ENCODE peak calls at places on chromosomes 4 and X, in four cellular contexts. One of them, this sample, is unnamed.
A peak's percentile ranks its signal among the peaks of the same experiment; 100 is the strongest.

GRCh38 chr4:170853422-170854021 is 763.8 kb upstream of the AADAT start:
- DNase-seq in NB4: peak; percentile 63
- DNase-seq in AG04449: no peak
- DNase-seq in astrocyte: no peak
- DNase-seq in this sample: no peak

GRCh38 chr4:85520765-85521749 is 46.1 kb downstream of the ARHGAP24 start:
- DNase-seq in AG04449: no peak
- DNase-seq in NB4: no peak
- DNase-seq in astrocyte: no peak
- DNase-seq in this sample: no peak

GRCh38 chr4:84585276-84585675 is 2.3 kb downstream of the CDS1 start:
- DNase-seq in NB4: no peak
- DNase-seq in astrocyte: no peak
- DNase-seq in AG04449: no peak
- DNase-seq in this sample: no peak

GRCh38 chrX:10841579-10841978 is 221.2 kb upstream of the MID1 start:
- DNase-seq in AG04449: peak; percentile 16
- DNase-seq in NB4: no peak
- DNase-seq in astrocyte: no peak
- DNase-seq in this sample: no peak

GRCh38 chrX:39133971-39134370 is 332.7 kb downstream of the MID1IP1 start:
- DNase-seq in AG04449: no peak
- DNase-seq in NB4: peak; percentile 15
- DNase-seq in astrocyte: no peak
- DNase-seq in this sample: peak; percentile 27

GRCh38 chr4:57055873-57056272 is 54.3 kb downstream of the IGFBP7 start:
- DNase-seq in astrocyte: no peak
- DNase-seq in AG04449: no peak
- DNase-seq in NB4: no peak
- DNase-seq in this sample: no peak

GRCh38 chr4:125254111-125254510 is 60.6 kb upstream of the FAT4 start:
- DNase-seq in NB4: no peak
- DNase-seq in AG04449: peak; percentile 26
- DNase-seq in astrocyte: peak; percentile 40
- DNase-seq in this sample: no peak

GRCh38 chr4:139768913-139769312 is 103.3 kb downstream of the MGST2 start:
- DNase-seq in NB4: peak; percentile 13
- DNase-seq in astrocyte: no peak
- DNase-seq in AG04449: no peak
- DNase-seq in this sample: no peak

GRCh38 chrX:122835886-122836285 is 348.2 kb upstream of the GRIA3 start:
- DNase-seq in AG04449: no peak
- DNase-seq in astrocyte: peak; percentile 48
- DNase-seq in NB4: no peak
- DNase-seq in this sample: no peak

GRCh38 chr4:69753666-69754065 is 6.8 kb downstream of the SULT1B1 start:
- DNase-seq in NB4: no peak
- DNase-seq in astrocyte: peak; percentile 2
- DNase-seq in AG04449: no peak
- DNase-seq in this sample: no peak

GRCh38 chrX:39816871-39817731 is 280.7 kb downstream of the BCOR start:
- DNase-seq in AG04449: no peak
- DNase-seq in NB4: no peak
- DNase-seq in astrocyte: peak; percentile 21
- DNase-seq in this sample: no peak

GRCh38 chrX:70439016-70439415 is 5.6 kb upstream of the DLG3 start:
- DNase-seq in NB4: peak; percentile 59
- DNase-seq in astrocyte: peak; percentile 16
- DNase-seq in AG04449: no peak
- DNase-seq in this sample: no peak

GRCh38 chrX:20348139-20348538 is 81.4 kb upstream of the RPS6KA3 start:
- DNase-seq in astrocyte: no peak
- DNase-seq in NB4: no peak
- DNase-seq in AG04449: no peak
- DNase-seq in this sample: no peak

GRCh38 chr4:22595684-22596083 is 79.8 kb upstream of the ADGRA3 start:
- DNase-seq in NB4: no peak
- DNase-seq in astrocyte: no peak
- DNase-seq in AG04449: no peak
- DNase-seq in this sample: no peak

GRCh38 chr4:141810038-141810701 is 173.8 kb downstream of the IL15 start:
- DNase-seq in astrocyte: no peak
- DNase-seq in NB4: no peak
- DNase-seq in AG04449: no peak
- DNase-seq in this sample: no peak

GRCh38 chr4:140653718-140654515 is 85.2 kb upstream of the UCP1 start:
- DNase-seq in AG04449: no peak
- DNase-seq in astrocyte: peak; percentile 9
- DNase-seq in NB4: no peak
- DNase-seq in this sample: no peak

GRCh38 chrX:128012015-128012414 is 40.2 kb downstream of the ACTRT1 start:
- DNase-seq in astrocyte: no peak
- DNase-seq in NB4: no peak
- DNase-seq in AG04449: no peak
- DNase-seq in this sample: no peak

GRCh38 chr4:139603576-139604387 is 47.8 kb upstream of the SETD7 start:
- DNase-seq in astrocyte: peak; percentile 45
- DNase-seq in AG04449: no peak
- DNase-seq in NB4: peak; percentile 75
- DNase-seq in this sample: no peak

GRCh38 chr4:138736362-138736761 is 279.2 kb upstream of the NOCT start:
- DNase-seq in NB4: no peak
- DNase-seq in AG04449: no peak
- DNase-seq in astrocyte: peak; percentile 37
- DNase-seq in this sample: no peak

GRCh38 chr4:6308890-6309643 is 39.4 kb downstream of the WFS1 start:
- DNase-seq in AG04449: no peak
- DNase-seq in astrocyte: no peak
- DNase-seq in NB4: no peak
- DNase-seq in this sample: no peak

GRCh38 chr4:104589264-104589868 is 94.7 kb upstream of the CXXC4 start:
- DNase-seq in AG04449: no peak
- DNase-seq in NB4: no peak
- DNase-seq in astrocyte: no peak
- DNase-seq in this sample: no peak

GRCh38 chrX:136112781-136113180 is 34.6 kb upstream of the FHL1 start:
- DNase-seq in astrocyte: no peak
- DNase-seq in NB4: no peak
- DNase-seq in AG04449: no peak
- DNase-seq in this sample: no peak

GRCh38 chrX:17547658-17548057 is 172.7 kb downstream of the NHS start:
- DNase-seq in NB4: no peak
- DNase-seq in astrocyte: peak; percentile 90
- DNase-seq in AG04449: no peak
- DNase-seq in this sample: no peak

GRCh38 chr4:52840531-52841350 is 21.4 kb upstream of the RASL11B start:
- DNase-seq in AG04449: no peak
- DNase-seq in NB4: no peak
- DNase-seq in astrocyte: no peak
- DNase-seq in this sample: no peak

DNA sequence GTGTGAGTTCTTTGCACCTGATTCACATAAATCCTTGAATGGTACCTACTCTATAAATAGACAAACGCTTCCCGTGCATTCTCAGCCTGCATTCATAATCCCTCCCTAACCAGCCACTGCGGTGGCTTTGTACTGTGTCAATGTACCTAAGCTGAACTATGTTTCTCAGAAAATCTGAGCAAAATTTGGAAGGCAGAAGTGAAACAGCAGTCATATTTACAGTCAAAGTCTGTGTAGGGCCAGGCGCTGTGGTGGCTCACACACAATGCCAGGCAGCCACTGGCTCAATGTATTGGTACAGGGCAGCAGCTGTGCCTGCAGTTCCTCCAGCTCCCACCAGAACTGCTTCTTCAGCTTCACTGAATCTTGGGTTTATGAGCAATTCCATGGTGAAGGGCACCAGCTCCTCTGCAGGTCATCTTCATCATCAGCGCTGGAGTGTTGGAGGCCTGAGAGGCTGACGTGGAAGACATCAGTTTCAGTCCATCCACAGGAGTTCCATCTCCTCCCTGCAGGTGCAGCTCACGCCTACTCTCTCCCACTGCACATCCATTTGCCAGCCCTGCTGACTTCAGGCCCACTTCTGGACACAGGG is 32.3 kb upstream of the IRF2 start:
- DNase-seq in NB4: peak; percentile 30
- DNase-seq in AG04449: no peak
- DNase-seq in astrocyte: no peak
- DNase-seq in this sample: peak; percentile 38
- TF ChIP-seq CTCF in NB4: no peak
- TF ChIP-seq CTCF in AG04449: peak; percentile 3
- TF ChIP-seq CTCF in astrocyte: peak; percentile 9
- TF ChIP-seq CTCF in this sample: no peak

DNA sequence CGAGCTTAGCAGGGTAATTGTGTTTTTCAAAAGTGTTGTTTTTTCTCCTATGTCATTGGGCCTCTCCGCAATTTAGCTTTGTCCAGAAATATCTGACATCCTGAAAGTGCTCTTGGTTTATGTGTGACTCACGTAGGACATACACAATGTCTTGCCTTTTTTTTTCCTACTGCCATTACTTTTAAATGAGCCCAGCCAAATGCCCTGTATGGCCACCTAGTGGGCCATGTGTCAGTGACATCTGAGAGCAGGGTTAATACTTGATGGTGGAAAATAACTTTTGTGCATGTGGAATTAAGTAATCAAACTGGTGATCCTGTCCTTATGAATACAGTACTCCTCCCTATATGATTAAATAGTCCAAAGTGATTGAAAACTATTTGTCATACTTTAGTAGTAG is 1411.1 kb upstream of the TENM3 start:
- DNase-seq in NB4: no peak
- DNase-seq in AG04449: no peak
- DNase-seq in astrocyte: no peak
- DNase-seq in this sample: no peak
- TF ChIP-seq CTCF in NB4: no peak
- TF ChIP-seq CTCF in AG04449: no peak
- TF ChIP-seq CTCF in astrocyte: peak; percentile 20
- TF ChIP-seq CTCF in this sample: no peak

GRCh38 chrX:45778621-45779020 is 577.9 kb upstream of the DIPK2B start:
- DNase-seq in NB4: peak; percentile 58
- DNase-seq in astrocyte: no peak
- DNase-seq in AG04449: no peak
- DNase-seq in this sample: no peak

GRCh38 chrX:45784590-45784989 is 583.9 kb upstream of the DIPK2B start:
- DNase-seq in NB4: no peak
- DNase-seq in astrocyte: no peak
- DNase-seq in AG04449: no peak
- DNase-seq in this sample: no peak

GRCh38 chrX:45783002-45783401 is 582.3 kb upstream of the DIPK2B start:
- DNase-seq in AG04449: no peak
- DNase-seq in astrocyte: no peak
- DNase-seq in NB4: peak; percentile 36
- DNase-seq in this sample: no peak

GRCh38 chrX:45781901-45782553 is 581.4 kb upstream of the DIPK2B start:
- DNase-seq in NB4: peak; percentile 73
- DNase-seq in astrocyte: peak; percentile 51
- DNase-seq in AG04449: no peak
- DNase-seq in this sample: no peak
- TF ChIP-seq CTCF in NB4: peak; percentile 17
- TF ChIP-seq CTCF in astrocyte: peak; percentile 15
- TF ChIP-seq CTCF in AG04449: peak; percentile 28
- TF ChIP-seq CTCF in this sample: no peak

GRCh38 chrX:153925387-153925738 is 701 bp downstream of the ARHGAP4 start:
- DNase-seq in AG04449: no peak
- DNase-seq in astrocyte: no peak
- DNase-seq in NB4: no peak
- DNase-seq in this sample: no peak

GRCh38 chrX:153922286-153922573 is 3.8 kb downstream of the ARHGAP4 start:
- DNase-seq in AG04449: no peak
- DNase-seq in NB4: no peak
- DNase-seq in astrocyte: no peak
- DNase-seq in this sample: no peak

GRCh38 chrX:153922932-153923857 is 2.9 kb downstream of the ARHGAP4 start:
- DNase-seq in AG04449: no peak
- DNase-seq in NB4: no peak
- DNase-seq in astrocyte: peak; percentile 45
- DNase-seq in this sample: no peak

GRCh38 chrX:153925739-153926593 is at the start of gene ARHGAP4:
- DNase-seq in AG04449: no peak
- DNase-seq in astrocyte: no peak
- DNase-seq in NB4: no peak
- DNase-seq in this sample: peak; percentile 48

GRCh38 chrX:153924149-153924861 is 1.8 kb downstream of the ARHGAP4 start:
- DNase-seq in AG04449: no peak
- DNase-seq in astrocyte: no peak
- DNase-seq in NB4: peak; percentile 87
- DNase-seq in this sample: no peak
- TF ChIP-seq CTCF in AG04449: no peak
- TF ChIP-seq CTCF in astrocyte: no peak
- TF ChIP-seq CTCF in NB4: peak; percentile 42
- TF ChIP-seq CTCF in this sample: no peak

DNA sequence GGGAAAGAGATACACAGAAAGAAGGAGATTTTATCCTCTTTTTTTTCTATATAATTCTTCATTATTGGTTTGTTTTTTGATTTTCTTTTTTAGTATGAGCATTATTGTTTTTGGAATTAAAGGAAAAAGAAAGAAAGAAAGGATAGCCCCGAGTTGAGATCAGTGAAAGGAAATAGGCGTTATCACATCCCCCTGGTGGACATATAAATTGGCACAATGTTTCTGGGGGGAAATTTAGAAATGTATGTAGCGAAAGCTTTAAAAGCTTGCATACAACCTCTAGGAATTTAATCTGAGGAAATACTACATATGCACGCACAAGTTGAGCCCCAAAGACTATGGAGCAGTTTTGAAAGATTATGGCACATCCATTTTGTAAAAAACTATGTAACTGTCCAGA is 226.3 kb upstream of the LDB2 start:
- DNase-seq in NB4: no peak
- DNase-seq in AG04449: no peak
- DNase-seq in astrocyte: no peak
- DNase-seq in this sample: no peak
- TF ChIP-seq CTCF in NB4: no peak
- TF ChIP-seq CTCF in AG04449: no peak
- TF ChIP-seq CTCF in astrocyte: peak; percentile 24
- TF ChIP-seq CTCF in this sample: no peak

GRCh38 chr4:19786616-19787015 is 465.1 kb upstream of the SLIT2 start:
- DNase-seq in astrocyte: no peak
- DNase-seq in NB4: no peak
- DNase-seq in AG04449: no peak
- DNase-seq in this sample: no peak

DNA sequence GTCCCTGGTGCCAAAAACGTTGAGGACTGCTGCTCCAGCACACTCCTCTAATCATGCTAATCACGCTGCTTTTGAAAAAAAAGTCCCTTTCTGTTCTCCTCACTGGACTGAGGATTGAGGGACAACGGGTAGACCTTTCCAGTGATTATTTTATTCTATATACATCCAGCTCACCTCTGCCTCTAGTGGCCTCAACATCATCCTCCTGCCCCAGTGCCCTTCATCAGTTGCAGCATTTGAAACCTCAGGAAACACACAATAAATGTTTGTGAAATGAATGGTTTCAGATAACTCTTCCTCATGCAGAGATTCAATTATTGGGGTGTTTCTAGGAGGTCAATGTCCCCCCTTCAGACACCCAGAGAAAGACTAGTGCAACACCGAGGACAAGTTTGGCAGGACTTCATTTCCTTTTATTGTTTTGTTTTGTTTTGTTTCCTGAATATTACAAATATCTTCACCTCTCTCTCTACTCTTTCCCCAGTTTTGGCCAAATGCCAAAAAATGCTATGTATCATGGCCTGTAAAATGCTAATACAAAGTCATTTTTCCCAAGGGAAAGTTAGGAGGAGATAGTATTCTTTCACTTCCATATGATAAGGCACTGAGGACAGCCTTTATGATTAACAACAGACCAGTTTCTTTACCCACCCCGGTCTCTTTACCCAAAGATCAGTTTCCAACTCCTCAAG is 460.1 kb upstream of the SLIT2 start:
- DNase-seq in AG04449: no peak
- DNase-seq in astrocyte: no peak
- DNase-seq in NB4: no peak
- DNase-seq in this sample: no peak
- TF ChIP-seq CTCF in AG04449: no peak
- TF ChIP-seq CTCF in astrocyte: peak; percentile 10
- TF ChIP-seq CTCF in NB4: no peak
- TF ChIP-seq CTCF in this sample: no peak

This sample was measured in activated B cell treated with CpG ODN at 0.5 μM for 24 hours.